ENCODE peak calls at places on chromosome 19, in six cellular contexts. One of them, this sample, is unnamed.

GRCh38 chr19:48502720-48503018 is 9.0 kb downstream of the LMTK3 start:
- DNase-seq in pulmonary artery endothelial cell: no peak
- DNase-seq in NAMALWA: no peak
- DNase-seq in stimulated activated CD4-positive, alpha-beta T cell treated with anti-CD3 and anti-CD28 coated beads, Interleukin-4, amount 100 ng/mL, for 24 hours: no peak
- DNase-seq in aorta: peak
- DNase-seq in dermis blood vessel endothelial cell: no peak
- DNase-seq in this sample: no peak

GRCh38 chr19:1370579-1371361 is 12.9 kb upstream of the NDUFS7 start:
- DNase-seq in stimulated activated CD4-positive, alpha-beta T cell treated with anti-CD3 and anti-CD28 coated beads, Interleukin-4, amount 100 ng/mL, for 24 hours: no peak
- DNase-seq in aorta: no peak
- DNase-seq in NAMALWA: no peak
- DNase-seq in pulmonary artery endothelial cell: no peak
- DNase-seq in dermis blood vessel endothelial cell: no peak
- DNase-seq in this sample: no peak

GRCh38 chr19:58562126-58563033 is 4.0 kb upstream of the UBE2M start:
- DNase-seq in stimulated activated CD4-positive, alpha-beta T cell treated with anti-CD3 and anti-CD28 coated beads, Interleukin-4, amount 100 ng/mL, for 24 hours: peak
- DNase-seq in aorta: peak
- DNase-seq in NAMALWA: no peak
- DNase-seq in pulmonary artery endothelial cell: no peak
- DNase-seq in dermis blood vessel endothelial cell: peak
- DNase-seq in this sample: peak

GRCh38 chr19:42440357-42441046 is 2.2 kb downstream of the CXCL17 start:
- DNase-seq in dermis blood vessel endothelial cell: peak
- DNase-seq in stimulated activated CD4-positive, alpha-beta T cell treated with anti-CD3 and anti-CD28 coated beads, Interleukin-4, amount 100 ng/mL, for 24 hours: peak
- DNase-seq in pulmonary artery endothelial cell: no peak
- DNase-seq in NAMALWA: peak
- DNase-seq in aorta: peak
- DNase-seq in this sample: peak

GRCh38 chr19:3648037-3648905 is 21.7 kb upstream of the CACTIN start:
- DNase-seq in pulmonary artery endothelial cell: no peak
- DNase-seq in dermis blood vessel endothelial cell: no peak
- DNase-seq in aorta: no peak
- DNase-seq in stimulated activated CD4-positive, alpha-beta T cell treated with anti-CD3 and anti-CD28 coated beads, Interleukin-4, amount 100 ng/mL, for 24 hours: no peak
- DNase-seq in NAMALWA: no peak
- DNase-seq in this sample: no peak

GRCh38 chr19:39474139-39474620 is 6.5 kb upstream of the TIMM50 start:
- DNase-seq in NAMALWA: peak
- DNase-seq in pulmonary artery endothelial cell: no peak
- DNase-seq in stimulated activated CD4-positive, alpha-beta T cell treated with anti-CD3 and anti-CD28 coated beads, Interleukin-4, amount 100 ng/mL, for 24 hours: peak
- DNase-seq in dermis blood vessel endothelial cell: peak
- DNase-seq in aorta: no peak
- DNase-seq in this sample: peak

GRCh38 chr19:8387688-8388611 is 2.2 kb upstream of the RAB11B start:
- DNase-seq in aorta: no peak
- DNase-seq in dermis blood vessel endothelial cell: no peak
- DNase-seq in pulmonary artery endothelial cell: no peak
- DNase-seq in stimulated activated CD4-positive, alpha-beta T cell treated with anti-CD3 and anti-CD28 coated beads, Interleukin-4, amount 100 ng/mL, for 24 hours: no peak
- DNase-seq in NAMALWA: no peak
- DNase-seq in this sample: no peak

GRCh38 chr19:52946322-52947310 is 16.1 kb downstream of the ZNF816 start:
- DNase-seq in aorta: no peak
- DNase-seq in pulmonary artery endothelial cell: no peak
- DNase-seq in dermis blood vessel endothelial cell: peak
- DNase-seq in NAMALWA: no peak
- DNase-seq in stimulated activated CD4-positive, alpha-beta T cell treated with anti-CD3 and anti-CD28 coated beads, Interleukin-4, amount 100 ng/mL, for 24 hours: no peak
- DNase-seq in this sample: no peak

GRCh38 chr19:41407271-41407670 is 9.7 kb downstream of the BCKDHA start:
- DNase-seq in aorta: no peak
- DNase-seq in dermis blood vessel endothelial cell: peak
- DNase-seq in pulmonary artery endothelial cell: no peak
- DNase-seq in NAMALWA: no peak
- DNase-seq in stimulated activated CD4-positive, alpha-beta T cell treated with anti-CD3 and anti-CD28 coated beads, Interleukin-4, amount 100 ng/mL, for 24 hours: no peak
- DNase-seq in this sample: no peak

GRCh38 chr19:33052352-33052972 is 12.2 kb downstream of the RHPN2 start:
- DNase-seq in dermis blood vessel endothelial cell: no peak
- DNase-seq in NAMALWA: no peak
- DNase-seq in pulmonary artery endothelial cell: no peak
- DNase-seq in aorta: no peak
- DNase-seq in stimulated activated CD4-positive, alpha-beta T cell treated with anti-CD3 and anti-CD28 coated beads, Interleukin-4, amount 100 ng/mL, for 24 hours: no peak
- DNase-seq in this sample: peak

GRCh38 chr19:39199025-39199424 is 2.3 kb downstream of the NCCRP1 start:
- DNase-seq in dermis blood vessel endothelial cell: peak
- DNase-seq in stimulated activated CD4-positive, alpha-beta T cell treated with anti-CD3 and anti-CD28 coated beads, Interleukin-4, amount 100 ng/mL, for 24 hours: no peak
- DNase-seq in pulmonary artery endothelial cell: no peak
- DNase-seq in aorta: no peak
- DNase-seq in NAMALWA: no peak
- DNase-seq in this sample: no peak

GRCh38 chr19:41409288-41409687 is 11.7 kb downstream of the BCKDHA start:
- DNase-seq in stimulated activated CD4-positive, alpha-beta T cell treated with anti-CD3 and anti-CD28 coated beads, Interleukin-4, amount 100 ng/mL, for 24 hours: no peak
- DNase-seq in dermis blood vessel endothelial cell: peak
- DNase-seq in pulmonary artery endothelial cell: no peak
- DNase-seq in aorta: no peak
- DNase-seq in NAMALWA: no peak
- DNase-seq in this sample: no peak

GRCh38 chr19:32189956-32190706 is 155.3 kb upstream of the ZNF507 start:
- DNase-seq in aorta: no peak
- DNase-seq in dermis blood vessel endothelial cell: no peak
- DNase-seq in stimulated activated CD4-positive, alpha-beta T cell treated with anti-CD3 and anti-CD28 coated beads, Interleukin-4, amount 100 ng/mL, for 24 hours: no peak
- DNase-seq in NAMALWA: no peak
- DNase-seq in pulmonary artery endothelial cell: no peak
- DNase-seq in this sample: no peak

GRCh38 chr19:2994588-2995131 is 17.3 kb downstream of the TLE6 start:
- DNase-seq in aorta: no peak
- DNase-seq in dermis blood vessel endothelial cell: no peak
- DNase-seq in NAMALWA: no peak
- DNase-seq in pulmonary artery endothelial cell: no peak
- DNase-seq in stimulated activated CD4-positive, alpha-beta T cell treated with anti-CD3 and anti-CD28 coated beads, Interleukin-4, amount 100 ng/mL, for 24 hours: no peak
- DNase-seq in this sample: no peak

GRCh38 chr19:49558591-49558990 is 21.8 kb downstream of the NOSIP start:
- DNase-seq in dermis blood vessel endothelial cell: no peak
- DNase-seq in stimulated activated CD4-positive, alpha-beta T cell treated with anti-CD3 and anti-CD28 coated beads, Interleukin-4, amount 100 ng/mL, for 24 hours: peak
- DNase-seq in NAMALWA: no peak
- DNase-seq in pulmonary artery endothelial cell: no peak
- DNase-seq in aorta: no peak
- DNase-seq in this sample: no peak

GRCh38 chr19:35013820-35014754 is 14.0 kb downstream of the GRAMD1A start:
- DNase-seq in NAMALWA: no peak
- DNase-seq in aorta: no peak
- DNase-seq in dermis blood vessel endothelial cell: peak
- DNase-seq in pulmonary artery endothelial cell: no peak
- DNase-seq in stimulated activated CD4-positive, alpha-beta T cell treated with anti-CD3 and anti-CD28 coated beads, Interleukin-4, amount 100 ng/mL, for 24 hours: peak
- DNase-seq in this sample: no peak

GRCh38 chr19:29367701-29368306 is 154.9 kb upstream of the UQCRFS1 start:
- DNase-seq in aorta: no peak
- DNase-seq in pulmonary artery endothelial cell: no peak
- DNase-seq in dermis blood vessel endothelial cell: no peak
- DNase-seq in stimulated activated CD4-positive, alpha-beta T cell treated with anti-CD3 and anti-CD28 coated beads, Interleukin-4, amount 100 ng/mL, for 24 hours: no peak
- DNase-seq in NAMALWA: no peak
- DNase-seq in this sample: no peak

GRCh38 chr19:27647423-27647822 is 1565.5 kb downstream of the UQCRFS1 start:
- DNase-seq in pulmonary artery endothelial cell: no peak
- DNase-seq in stimulated activated CD4-positive, alpha-beta T cell treated with anti-CD3 and anti-CD28 coated beads, Interleukin-4, amount 100 ng/mL, for 24 hours: no peak
- DNase-seq in aorta: no peak
- DNase-seq in dermis blood vessel endothelial cell: no peak
- DNase-seq in NAMALWA: no peak
- DNase-seq in this sample: no peak

GRCh38 chr19:3699071-3699740 is 1.1 kb downstream of the PIP5K1C start:
- DNase-seq in NAMALWA: peak
- DNase-seq in pulmonary artery endothelial cell: no peak
- DNase-seq in stimulated activated CD4-positive, alpha-beta T cell treated with anti-CD3 and anti-CD28 coated beads, Interleukin-4, amount 100 ng/mL, for 24 hours: peak
- DNase-seq in aorta: peak
- DNase-seq in dermis blood vessel endothelial cell: peak
- DNase-seq in this sample: peak

GRCh38 chr19:9932835-9933234 is 3.5 kb downstream of the OLFM2 start:
- DNase-seq in pulmonary artery endothelial cell: no peak
- DNase-seq in dermis blood vessel endothelial cell: no peak
- DNase-seq in stimulated activated CD4-positive, alpha-beta T cell treated with anti-CD3 and anti-CD28 coated beads, Interleukin-4, amount 100 ng/mL, for 24 hours: no peak
- DNase-seq in aorta: no peak
- DNase-seq in NAMALWA: no peak
- DNase-seq in this sample: no peak

GRCh38 chr19:16896913-16897571 is 8.2 kb downstream of the F2RL3 start:
- DNase-seq in dermis blood vessel endothelial cell: peak
- DNase-seq in NAMALWA: peak
- DNase-seq in aorta: peak
- DNase-seq in pulmonary artery endothelial cell: peak
- DNase-seq in stimulated activated CD4-positive, alpha-beta T cell treated with anti-CD3 and anti-CD28 coated beads, Interleukin-4, amount 100 ng/mL, for 24 hours: peak
- DNase-seq in this sample: peak

GRCh38 chr19:55638864-55639359 is 1.9 kb upstream of the ZNF580 start:
- DNase-seq in stimulated activated CD4-positive, alpha-beta T cell treated with anti-CD3 and anti-CD28 coated beads, Interleukin-4, amount 100 ng/mL, for 24 hours: peak
- DNase-seq in aorta: peak
- DNase-seq in dermis blood vessel endothelial cell: peak
- DNase-seq in pulmonary artery endothelial cell: no peak
- DNase-seq in NAMALWA: peak
- DNase-seq in this sample: peak

GRCh38 chr19:6227156-6227940 is 52.4 kb downstream of the MLLT1 start:
- DNase-seq in stimulated activated CD4-positive, alpha-beta T cell treated with anti-CD3 and anti-CD28 coated beads, Interleukin-4, amount 100 ng/mL, for 24 hours: no peak
- DNase-seq in NAMALWA: no peak
- DNase-seq in aorta: no peak
- DNase-seq in pulmonary artery endothelial cell: no peak
- DNase-seq in dermis blood vessel endothelial cell: no peak
- DNase-seq in this sample: no peak

GRCh38 chr19:43806848-43807247 is 4.6 kb upstream of the LYPD5 start:
- DNase-seq in stimulated activated CD4-positive, alpha-beta T cell treated with anti-CD3 and anti-CD28 coated beads, Interleukin-4, amount 100 ng/mL, for 24 hours: no peak
- DNase-seq in aorta: no peak
- DNase-seq in dermis blood vessel endothelial cell: no peak
- DNase-seq in NAMALWA: no peak
- DNase-seq in pulmonary artery endothelial cell: no peak
- DNase-seq in this sample: no peak

GRCh38 chr19:1754651-1755466 is 1.6 kb downstream of the ONECUT3 start:
- DNase-seq in aorta: no peak
- DNase-seq in dermis blood vessel endothelial cell: peak
- DNase-seq in NAMALWA: no peak
- DNase-seq in pulmonary artery endothelial cell: no peak
- DNase-seq in stimulated activated CD4-positive, alpha-beta T cell treated with anti-CD3 and anti-CD28 coated beads, Interleukin-4, amount 100 ng/mL, for 24 hours: no peak
- DNase-seq in this sample: no peak

GRCh38 chr19:426725-427445 is 17.9 kb upstream of the C2CD4C start:
- DNase-seq in stimulated activated CD4-positive, alpha-beta T cell treated with anti-CD3 and anti-CD28 coated beads, Interleukin-4, amount 100 ng/mL, for 24 hours: no peak
- DNase-seq in pulmonary artery endothelial cell: no peak
- DNase-seq in aorta: no peak
- DNase-seq in dermis blood vessel endothelial cell: no peak
- DNase-seq in NAMALWA: no peak
- DNase-seq in this sample: no peak

GRCh38 chr19:10602330-10603083 is 15.4 kb upstream of the AP1M2 start:
- DNase-seq in stimulated activated CD4-positive, alpha-beta T cell treated with anti-CD3 and anti-CD28 coated beads, Interleukin-4, amount 100 ng/mL, for 24 hours: peak
- DNase-seq in dermis blood vessel endothelial cell: peak
- DNase-seq in aorta: peak
- DNase-seq in NAMALWA: peak
- DNase-seq in pulmonary artery endothelial cell: no peak
- DNase-seq in this sample: peak

GRCh38 chr19:53881482-53882390 is at the start of gene PRKCG:
- DNase-seq in NAMALWA: peak
- DNase-seq in aorta: peak
- DNase-seq in pulmonary artery endothelial cell: no peak
- DNase-seq in stimulated activated CD4-positive, alpha-beta T cell treated with anti-CD3 and anti-CD28 coated beads, Interleukin-4, amount 100 ng/mL, for 24 hours: peak
- DNase-seq in dermis blood vessel endothelial cell: peak
- DNase-seq in this sample: peak

GRCh38 chr19:47357788-47358680 is 8.9 kb downstream of the DHX34 start:
- DNase-seq in dermis blood vessel endothelial cell: peak
- DNase-seq in stimulated activated CD4-positive, alpha-beta T cell treated with anti-CD3 and anti-CD28 coated beads, Interleukin-4, amount 100 ng/mL, for 24 hours: no peak
- DNase-seq in NAMALWA: peak
- DNase-seq in aorta: no peak
- DNase-seq in pulmonary artery endothelial cell: no peak
- DNase-seq in this sample: no peak

GRCh38 chr19:48968813-48969218 is 3.7 kb downstream of the FTL start:
- DNase-seq in stimulated activated CD4-positive, alpha-beta T cell treated with anti-CD3 and anti-CD28 coated beads, Interleukin-4, amount 100 ng/mL, for 24 hours: no peak
- DNase-seq in pulmonary artery endothelial cell: no peak
- DNase-seq in dermis blood vessel endothelial cell: no peak
- DNase-seq in NAMALWA: no peak
- DNase-seq in aorta: peak
- DNase-seq in this sample: no peak

GRCh38 chr19:15452111-15453047 is 2.6 kb upstream of the WIZ start:
- DNase-seq in pulmonary artery endothelial cell: peak
- DNase-seq in aorta: peak
- DNase-seq in stimulated activated CD4-positive, alpha-beta T cell treated with anti-CD3 and anti-CD28 coated beads, Interleukin-4, amount 100 ng/mL, for 24 hours: no peak
- DNase-seq in dermis blood vessel endothelial cell: peak
- DNase-seq in NAMALWA: peak
- DNase-seq in this sample: peak

GRCh38 chr19:8413593-8413923 is 453 bp downstream of the MARCHF2 start:
- DNase-seq in dermis blood vessel endothelial cell: no peak
- DNase-seq in pulmonary artery endothelial cell: no peak
- DNase-seq in aorta: no peak
- DNase-seq in NAMALWA: peak
- DNase-seq in stimulated activated CD4-positive, alpha-beta T cell treated with anti-CD3 and anti-CD28 coated beads, Interleukin-4, amount 100 ng/mL, for 24 hours: no peak
- DNase-seq in this sample: no peak

GRCh38 chr19:16920816-16921529 is 32.2 kb downstream of the F2RL3 start:
- DNase-seq in NAMALWA: no peak
- DNase-seq in pulmonary artery endothelial cell: no peak
- DNase-seq in dermis blood vessel endothelial cell: no peak
- DNase-seq in stimulated activated CD4-positive, alpha-beta T cell treated with anti-CD3 and anti-CD28 coated beads, Interleukin-4, amount 100 ng/mL, for 24 hours: no peak
- DNase-seq in aorta: no peak
- DNase-seq in this sample: peak

GRCh38 chr19:35518313-35518712 is 4.9 kb upstream of the DMKN start:
- DNase-seq in pulmonary artery endothelial cell: no peak
- DNase-seq in aorta: no peak
- DNase-seq in NAMALWA: no peak
- DNase-seq in dermis blood vessel endothelial cell: peak
- DNase-seq in stimulated activated CD4-positive, alpha-beta T cell treated with anti-CD3 and anti-CD28 coated beads, Interleukin-4, amount 100 ng/mL, for 24 hours: no peak
- DNase-seq in this sample: peak

GRCh38 chr19:45097776-45098520 is 5.0 kb downstream of the PPP1R37 start:
- DNase-seq in NAMALWA: no peak
- DNase-seq in pulmonary artery endothelial cell: peak
- DNase-seq in dermis blood vessel endothelial cell: peak
- DNase-seq in aorta: peak
- DNase-seq in stimulated activated CD4-positive, alpha-beta T cell treated with anti-CD3 and anti-CD28 coated beads, Interleukin-4, amount 100 ng/mL, for 24 hours: no peak
- DNase-seq in this sample: peak

GRCh38 chr19:8034178-8034525 is 18.4 kb upstream of the CCL25 start:
- DNase-seq in dermis blood vessel endothelial cell: no peak
- DNase-seq in stimulated activated CD4-positive, alpha-beta T cell treated with anti-CD3 and anti-CD28 coated beads, Interleukin-4, amount 100 ng/mL, for 24 hours: no peak
- DNase-seq in pulmonary artery endothelial cell: no peak
- DNase-seq in NAMALWA: no peak
- DNase-seq in aorta: no peak
- DNase-seq in this sample: no peak

GRCh38 chr19:42563352-42564210 is 31.1 kb downstream of the CEACAM8 start:
- DNase-seq in pulmonary artery endothelial cell: no peak
- DNase-seq in NAMALWA: peak
- DNase-seq in dermis blood vessel endothelial cell: peak
- DNase-seq in stimulated activated CD4-positive, alpha-beta T cell treated with anti-CD3 and anti-CD28 coated beads, Interleukin-4, amount 100 ng/mL, for 24 hours: peak
- DNase-seq in aorta: no peak
- DNase-seq in this sample: peak